ENCODE peak calls at places on chromosomes 4 and X, in six cellular contexts. Q is H4; B is hepatocyte; A is endodermal cell; R is ascending aorta; F is activated naive CD8-positive, alpha-beta T cell treated with anti-CD3 and anti-CD28 coated beads for 36 hours. Y is an unnamed sample.

GRCh38 chr4:158007566-158007965 is 165.3 kb downstream of the GASK1B start:
- DNase-seq in Q (no peak), B (no peak), A (no peak), R (no peak), F (no peak), Y (no peak)

GRCh38 chr4:168848977-168849687 is 160.9 kb downstream of the CBR4 start:
- DNase-seq in Q (no peak), B (no peak), A (no peak), R (no peak), F (no peak), Y (no peak)

GRCh38 chr4:62377700-62378099 is 1177.6 kb downstream of the ADGRL3 start:
- DNase-seq in Q (no peak), B (no peak), A (no peak), R (no peak), F (no peak), Y (no peak)

GRCh38 chrX:132614297-132614696 is 125.5 kb upstream of the MBNL3 start:
- DNase-seq in Q (peak), B (no peak), A (peak), R (no peak), F (no peak), Y (no peak)

GRCh38 chrX:327660-328126 is 9.1 kb upstream of the GTPBP6 start:
- DNase-seq in Q (no peak), B (no peak), A (no peak), R (no peak), F (no peak), Y (no peak)

GRCh38 chr4:12902735-12903134 is 581.4 kb downstream of the RAB28 start:
- DNase-seq in Q (no peak), B (no peak), A (no peak), R (no peak), F (no peak), Y (no peak)

GRCh38 chr4:112170451-112170993 is 25.3 kb downstream of the FAM241A start:
- DNase-seq in Q (peak), B (peak), A (no peak), R (no peak), F (no peak), Y (no peak)

GRCh38 chr4:40886931-40887330 is 137.2 kb downstream of the NSUN7 start:
- DNase-seq in Q (no peak), B (no peak), A (no peak), R (no peak), F (no peak), Y (no peak)

GRCh38 chr4:185020863-185021761 is 2.8 kb downstream of the HELT start:
- DNase-seq in Q (no peak), B (no peak), A (peak), R (no peak), F (no peak), Y (no peak)

GRCh38 chrX:45771114-45771513 is 570.4 kb upstream of the DIPK2B start:
- DNase-seq in Q (peak), B (peak), A (no peak), R (peak), F (no peak), Y (peak)

GRCh38 chr4:110970642-110971041 is 347.8 kb upstream of the PITX2 start:
- DNase-seq in Q (peak), B (peak), A (peak), R (no peak), F (no peak), Y (peak)

GRCh38 chr4:111652206-111652605 is 493.0 kb upstream of the FAM241A start:
- DNase-seq in Q (no peak), B (no peak), A (no peak), R (no peak), F (no peak), Y (no peak)

GRCh38 chr4:37865450-37865849 is 25.4 kb upstream of the TBC1D1 start:
- DNase-seq in Q (no peak), B (no peak), A (no peak), R (no peak), F (no peak), Y (peak)

GRCh38 chr4:8315343-8316250 is 46.0 kb downstream of the HTRA3 start:
- DNase-seq in Q (peak), B (peak), A (peak), R (peak), F (no peak), Y (peak)

GRCh38 chr4:78652282-78652876 is 100.8 kb downstream of the ANXA3 start:
- DNase-seq in Q (peak), B (no peak), A (no peak), R (no peak), F (no peak), Y (peak)

GRCh38 chr4:82718067-82718935 is 80.3 kb downstream of the SCD5 start:
- DNase-seq in Q (no peak), B (no peak), A (no peak), R (no peak), F (no peak), Y (no peak)

GRCh38 chrX:37077646-37078433 is 69.7 kb downstream of the FAM47C start:
- DNase-seq in Q (no peak), B (no peak), A (no peak), R (no peak), F (no peak), Y (no peak)

GRCh38 chr4:4585012-4585670 is 43.3 kb upstream of the STX18 start:
- DNase-seq in Q (no peak), B (no peak), A (no peak), R (no peak), F (no peak), Y (peak)

GRCh38 chr4:3091464-3091863 is 17.0 kb downstream of the HTT start:
- DNase-seq in Q (no peak), B (no peak), A (no peak), R (no peak), F (no peak), Y (no peak)

GRCh38 chr4:147822128-147822527 is 90.2 kb downstream of the ARHGAP10 start:
- DNase-seq in Q (no peak), B (peak), A (no peak), R (peak), F (no peak), Y (no peak)

GRCh38 chr4:169934794-169935400 is 91.3 kb downstream of the MFAP3L start:
- DNase-seq in Q (no peak), B (no peak), A (peak), R (no peak), F (no peak), Y (no peak)

GRCh38 chr4:76585270-76585669 is 150.2 kb downstream of the SHROOM3 start:
- DNase-seq in Q (no peak), B (no peak), A (no peak), R (no peak), F (no peak), Y (peak)

GRCh38 chr4:152620218-152620617 is 59.6 kb downstream of the TMEM154 start:
- DNase-seq in Q (no peak), B (no peak), A (no peak), R (no peak), F (no peak), Y (no peak)

GRCh38 chr4:156767911-156768415 is 203.6 kb downstream of the PDGFC start:
- DNase-seq in Q (no peak), B (no peak), A (no peak), R (no peak), F (no peak), Y (no peak)

Y was measured in astrocyte of the cerebellum.